ENCODE peak calls at places on chromosome 9, in four cellular contexts. T, G, J and B are unnamed samples.

GRCh38 chr9:125912261-125912660 is 165.1 kb downstream of the PBX3 start:
- DNase-seq in T (no peak), G (no peak), J (no peak), B (no peak)

GRCh38 chr9:113993838-113994540 is 84.1 kb downstream of the AMBP start:
- DNase-seq in T (no peak), G (no peak), J (no peak), B (no peak)

GRCh38 chr9:93123561-93124283 is 10.3 kb downstream of the NINJ1 start:
- DNase-seq in T (no peak), G (no peak), J (no peak), B (no peak)

GRCh38 chr9:124428751-124429529 is 13.7 kb upstream of the PSMB7 start:
- DNase-seq in T (no peak), G (no peak), J (no peak), B (no peak)

GRCh38 chr9:93072383-93072795 is 13.9 kb downstream of the SUSD3 start:
- DNase-seq in T (no peak), G (no peak), J (no peak), B (no peak)

GRCh38 chr9:125766468-125767221 is 19.5 kb downstream of the PBX3 start:
- DNase-seq in T (no peak), G (no peak), J (no peak), B (no peak)

GRCh38 chr9:37678789-37679273 is 28.1 kb downstream of the FRMPD1 start:
- DNase-seq in T (no peak), G (no peak), J (no peak), B (no peak)

GRCh38 chr9:84339951-84340350 is 607 bp downstream of the SLC28A3 start:
- DNase-seq in T (no peak), G (no peak), J (no peak), B (peak; percentile 51)

GRCh38 chr9:105258225-105258737 is 13.8 kb downstream of the SLC44A1 start:
- DNase-seq in T (no peak), G (no peak), J (no peak), B (no peak)

GRCh38 chr9:33445941-33446506 is 1.4 kb downstream of the AQP3 start:
- DNase-seq in T (no peak), G (no peak), J (no peak), B (no peak)

GRCh38 chr9:92206490-92206889 is 87.0 kb downstream of the IARS1 start:
- DNase-seq in T (no peak), G (no peak), J (no peak), B (no peak)

GRCh38 chr9:91954841-91955471 is 4.9 kb upstream of the ROR2 start:
- DNase-seq in T (peak; percentile 69), G (no peak), J (peak; percentile 72), B (peak; percentile 16)

GRCh38 chr9:95189230-95190098 is 128.0 kb downstream of the FANCC start:
- DNase-seq in T (peak; percentile 59), G (peak; percentile 21), J (no peak), B (no peak)

GRCh38 chr9:127055745-127056402 is 66.6 kb downstream of the ANGPTL2 start:
- DNase-seq in T (no peak), G (no peak), J (no peak), B (no peak)

GRCh38 chr9:137217276-137218211 is 4.5 kb downstream of the RNF208 start:
- DNase-seq in T (no peak), G (no peak), J (no peak), B (peak; percentile 97)

GRCh38 chr9:33187519-33188218 is 20.5 kb upstream of the B4GALT1 start:
- DNase-seq in T (no peak), G (no peak), J (no peak), B (no peak)

GRCh38 chr9:128405077-128405779 is 15.4 kb upstream of the CERCAM start:
- DNase-seq in T (no peak), G (no peak), J (no peak), B (no peak)

GRCh38 chr9:82397534-82397933 is 409.0 kb downstream of the SPATA31D1 start:
- DNase-seq in T (no peak), G (no peak), J (no peak), B (no peak)

GRCh38 chr9:136019041-136019680 is 58.0 kb upstream of the UBAC1 start:
- DNase-seq in T (no peak), G (no peak), J (no peak), B (no peak)

GRCh38 chr9:116365056-116365471 is 211.5 kb downstream of the PAPPA start:
- DNase-seq in T (peak; percentile 84), G (no peak), J (peak; percentile 37), B (no peak)

GRCh38 chr9:75071530-75072122 is 16.3 kb downstream of the NMRK1 start:
- DNase-seq in T (no peak), G (no peak), J (no peak), B (no peak)

GRCh38 chr9:116497081-116497480 is 190.0 kb upstream of the TRIM32 start:
- DNase-seq in T (no peak), G (no peak), J (no peak), B (no peak)

GRCh38 chr9:69421908-69422801 is 97.1 kb downstream of the ENTREP1 start:
- DNase-seq in T (no peak), G (peak; percentile 11), J (peak; percentile 43), B (no peak)

GRCh38 chr9:114072181-114073140 is 5.6 kb downstream of the AMBP start:
- DNase-seq in T (no peak), G (no peak), J (no peak), B (no peak)

GRCh38 chr9:34381323-34381722 is 4.6 kb upstream of the MYORG start:
- DNase-seq in T (no peak), G (no peak), J (no peak), B (peak; percentile 6)

GRCh38 chr9:106350777-106351176 is 512.2 kb upstream of the ZNF462 start:
- DNase-seq in T (no peak), G (peak; percentile 11), J (no peak), B (no peak)

GRCh38 chr9:4113711-4114110 is 186.2 kb downstream of the GLIS3 start:
- DNase-seq in T (no peak), G (no peak), J (no peak), B (no peak)

GRCh38 chr9:113658565-113658935 is 195.0 kb downstream of the RGS3 start:
- DNase-seq in T (no peak), G (no peak), J (no peak), B (no peak)

GRCh38 chr9:104087894-104088293 is 6.2 kb upstream of the SMC2 start:
- DNase-seq in T (no peak), G (no peak), J (no peak), B (no peak)

GRCh38 chr9:81445331-81445921 is 243.9 kb downstream of the TLE1 start:
- DNase-seq in T (no peak), G (no peak), J (no peak), B (no peak)

GRCh38 chr9:22528485-22528884 is 81.9 kb downstream of the DMRTA1 start:
- DNase-seq in T (no peak), G (no peak), J (no peak), B (no peak)

GRCh38 chr9:126705767-126706697 is 92.3 kb downstream of the LMX1B start:
- DNase-seq in T (peak; percentile 50), G (peak; percentile 52), J (no peak), B (no peak)

GRCh38 chr9:69223605-69224004 is 49.5 kb downstream of the TJP2 start:
- DNase-seq in T (peak; percentile 56), G (no peak), J (peak; percentile 44), B (peak; percentile 49)

GRCh38 chr9:36151306-36152210 is 15.0 kb downstream of the GLIPR2 start:
- DNase-seq in T (peak; percentile 83), G (peak; percentile 88), J (no peak), B (no peak)

GRCh38 chr9:34993502-34994428 is 4.2 kb downstream of the DNAJB5 start:
- DNase-seq in T (no peak), G (no peak), J (no peak), B (no peak)